ENCODE peak calls at places on chromosomes 3 and 15, in six cellular contexts. A is neural crest cell, W is HFFc6, V is IMR-90, S is GM20000, U is fibroblast of lung. J is an unnamed sample.

GRCh38 chr15:40281057-40281850 is 1.6 kb downstream of the ANKRD63 start:
- DNase-seq in U (no peak), V (no peak), S (no peak), A (no peak), W (no peak), J (no peak)

GRCh38 chr3:195151866-195152526 is 119.0 kb downstream of the XXYLT1 start:
- DNase-seq in S (no peak), V (peak), U (peak), A (no peak), W (peak), J (peak)

GRCh38 chr3:189049458-189050231 is 122.1 kb upstream of the TPRG1 start:
- DNase-seq in U (no peak), W (no peak), S (no peak), A (no peak), V (no peak), J (no peak)

GRCh38 chr3:147427796-147428195 is 18.6 kb downstream of the ZIC1 start:
- DNase-seq in A (no peak), S (no peak), U (no peak), W (no peak), V (no peak), J (peak)

GRCh38 chr3:100068758-100069345 is 45.4 kb downstream of the FILIP1L start:
- DNase-seq in W (peak), V (peak), A (peak), S (peak), U (peak), J (peak)

GRCh38 chr3:160676547-160677303 is at the start of gene ARL14:
- DNase-seq in S (no peak), W (peak), U (peak), V (peak), A (no peak), J (peak)

GRCh38 chr3:132756108-132756650 is 34.0 kb upstream of the NPHP3 start:
- DNase-seq in U (no peak), W (no peak), A (no peak), S (no peak), V (no peak), J (no peak)

GRCh38 chr3:143010024-143010423 is 8.7 kb downstream of the U2SURP start:
- DNase-seq in A (no peak), V (peak), U (no peak), S (no peak), W (no peak), J (no peak)

GRCh38 chr15:47964229-47964628 is 156.6 kb upstream of the SLC24A5 start:
- DNase-seq in U (no peak), V (no peak), S (no peak), W (no peak), A (no peak), J (no peak)

GRCh38 chr3:89320186-89320585 is 212.8 kb downstream of the EPHA3 start:
- DNase-seq in S (no peak), W (no peak), A (no peak), V (no peak), U (no peak), J (no peak)

GRCh38 chr3:89315750-89316149 is 208.3 kb downstream of the EPHA3 start:
- DNase-seq in V (no peak), S (no peak), A (no peak), W (no peak), U (no peak), J (no peak)

GRCh38 chr3:89312141-89312540 is 204.7 kb downstream of the EPHA3 start:
- DNase-seq in V (no peak), W (no peak), U (no peak), S (no peak), A (no peak), J (no peak)

DNA sequence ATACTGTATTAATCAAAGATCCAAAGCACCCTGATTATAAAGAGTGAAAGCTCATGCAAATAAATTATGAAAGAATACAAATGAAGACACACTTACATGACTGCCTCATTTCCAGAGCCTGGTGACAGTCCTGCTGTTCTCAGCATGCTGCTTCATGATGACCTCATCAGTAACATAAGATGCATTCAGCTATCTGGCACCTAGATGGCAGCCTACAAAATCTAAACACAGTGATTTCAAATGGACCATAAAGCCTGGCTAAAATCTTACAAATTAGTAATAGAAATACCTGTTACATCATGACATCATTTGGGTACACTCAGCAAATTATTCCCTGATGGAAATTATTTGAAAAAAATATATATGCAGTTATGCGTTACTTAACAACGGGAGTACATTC is 207.0 kb downstream of the EPHA3 start:
- DNase-seq in W (no peak), S (no peak), V (peak), A (no peak), U (peak), J (peak)
- TF ChIP-seq CTCF in W (peak), S (no peak), V (peak), A (peak), U (peak), J (peak)

DNA sequence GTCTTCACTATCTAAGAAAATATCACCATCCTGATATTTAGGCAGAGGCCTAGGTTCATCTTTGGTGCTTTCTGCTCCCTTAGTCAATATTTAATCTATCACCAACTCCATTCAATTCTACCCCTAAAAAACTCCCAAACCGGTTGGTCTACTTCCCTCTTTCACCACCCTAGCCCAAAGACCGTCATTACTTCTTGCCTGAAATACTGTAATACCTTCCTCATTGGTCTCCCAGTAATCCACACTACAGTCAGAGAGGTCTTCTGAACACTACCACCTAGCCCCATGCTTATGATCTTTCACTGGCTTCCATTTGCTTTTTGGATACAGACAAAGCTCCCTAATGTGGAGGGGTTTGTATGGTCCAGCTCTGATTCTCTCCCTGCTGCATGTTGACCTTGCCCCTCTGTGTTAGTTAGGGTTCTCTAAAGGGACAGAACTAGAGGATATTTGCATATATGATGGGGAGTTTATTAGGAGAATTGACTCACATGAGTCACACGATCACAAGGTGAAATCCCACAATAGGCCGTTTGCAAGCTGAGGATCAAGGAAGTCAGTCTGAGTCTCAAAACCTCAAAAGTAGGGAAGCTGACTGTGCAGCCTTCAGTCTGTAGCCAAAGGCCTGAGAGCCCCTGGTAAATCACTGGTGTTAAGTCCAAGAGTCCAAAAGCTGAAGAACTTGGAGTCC is 36.4 kb upstream of the ATP2C1 start:
- DNase-seq in V (no peak), S (no peak), U (no peak), W (no peak), A (no peak), J (no peak)
- TF ChIP-seq CTCF in V (no peak), S (no peak), U (no peak), W (no peak), A (no peak), J (no peak)

GRCh38 chr3:97138914-97139541 is 324.6 kb downstream of the EPHA6 start:
- DNase-seq in V (no peak), U (no peak), W (no peak), A (no peak), S (no peak), J (no peak)
- TF ChIP-seq CTCF in V (no peak), U (no peak), W (peak), A (peak), S (no peak), J (no peak)

GRCh38 chr3:59326246-59327024 is 276.6 kb upstream of the CFAP20DC start:
- DNase-seq in W (no peak), V (no peak), U (no peak), A (no peak), S (no peak), J (no peak)
- TF ChIP-seq CTCF in W (peak), V (no peak), U (peak), A (peak), S (no peak), J (peak)

GRCh38 chr3:49132437-49133225 is at the start of gene LAMB2:
- DNase-seq in U (peak), A (peak), V (peak), S (no peak), W (peak), J (peak)
- TF ChIP-seq CTCF in U (peak), A (peak), V (no peak), S (no peak), W (peak), J (peak)

DNA sequence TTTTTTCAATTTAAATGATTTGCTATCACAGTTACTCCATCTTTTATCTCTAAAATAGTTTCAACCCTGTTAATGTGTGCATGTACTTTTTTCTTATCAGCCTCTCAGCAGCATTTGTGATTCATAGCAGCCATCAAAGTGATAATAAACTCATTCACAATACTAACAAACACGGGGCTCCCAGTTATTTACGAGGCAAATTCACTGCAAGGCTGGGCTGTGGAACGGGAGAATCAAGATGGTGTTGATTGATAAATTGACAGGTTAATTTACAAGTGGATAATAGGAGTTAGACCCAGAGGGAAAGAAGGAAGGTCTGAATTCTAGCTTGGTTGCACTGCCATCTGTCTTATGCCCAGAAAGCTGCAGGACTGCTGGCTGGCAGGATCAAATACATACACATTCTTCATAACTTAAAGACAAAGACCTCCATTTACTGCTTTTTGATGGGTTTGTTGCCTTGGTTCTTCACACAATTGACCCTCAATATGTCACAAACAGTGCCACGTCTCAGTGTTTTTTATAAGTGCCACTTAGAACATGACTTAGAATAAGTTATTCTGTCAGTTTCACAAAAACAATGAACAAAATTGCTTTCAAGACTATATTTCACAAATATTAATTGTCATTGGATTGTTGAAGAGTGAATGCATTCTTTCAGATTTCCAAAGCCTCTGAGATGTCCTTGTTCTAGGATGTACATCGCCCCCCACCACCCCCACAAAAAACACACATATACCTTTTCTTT is 562.8 kb downstream of the NR2F2 start:
- DNase-seq in W (peak), A (peak), S (peak), V (no peak), U (peak), J (peak)
- TF ChIP-seq CTCF in W (peak), A (peak), S (no peak), V (no peak), U (peak), J (peak)

J was measured in astrocyte of the spinal cord.